ENCODE peak calls at places on chromosome 19, in nine cellular contexts. O is ascending aorta; G is stimulated activated CD8-positive, alpha-beta memory T cell treated with anti-CD3 and anti-CD28 coated beads, Interleukin-2, amount 100 ng/mL, for 1 hour; L is hepatic stellate cell; Q is NCI-H510A treated with DMSO at 0.1 percent for 48 hours; T is adrenal gland; M is activated CD4-positive, alpha-beta T cell treated with anti-CD3 and anti-CD28 coated beads for 24 hours; H is CD8-positive, alpha-beta T cell; Z is CD8-positive, alpha-beta memory T cell. C is an unnamed sample.

GRCh38 chr19:47351545-47351944 is 2.4 kb downstream of the DHX34 start:
- DNase-seq in Q (peak), H (no peak), G (no peak), O (no peak), T (no peak), Z (no peak), M (no peak), L (peak), C (no peak)

GRCh38 chr19:54209058-54209747 is 8.5 kb downstream of the RPS9 start:
- DNase-seq in H (no peak), O (no peak), M (no peak), G (no peak), L (no peak), Q (no peak), T (no peak), Z (no peak), C (no peak)

GRCh38 chr19:3607398-3608078 is 863 bp upstream of the TBXA2R start:
- DNase-seq in O (no peak), Z (no peak), H (peak), L (peak), T (peak), M (no peak), G (no peak), Q (no peak), C (no peak)

GRCh38 chr19:46413262-46414031 is at the start of gene CCDC8:
- DNase-seq in Q (peak), G (no peak), T (peak), O (no peak), Z (no peak), M (no peak), L (peak), H (no peak), C (no peak)

GRCh38 chr19:13978721-13979191 is 26.4 kb downstream of the DCAF15 start:
- DNase-seq in H (peak), M (no peak), G (no peak), O (no peak), T (no peak), Z (no peak), L (no peak), Q (no peak), C (no peak)

GRCh38 chr19:39590265-39590664 is 12.1 kb upstream of the LGALS13 start:
- DNase-seq in H (no peak), Q (no peak), M (no peak), G (no peak), O (no peak), T (no peak), Z (no peak), L (no peak), C (no peak)

GRCh38 chr19:15436012-15436825 is 13.5 kb downstream of the WIZ start:
- DNase-seq in L (no peak), T (no peak), M (no peak), G (no peak), Q (no peak), O (no peak), Z (no peak), H (no peak), C (no peak)

GRCh38 chr19:40221858-40222619 is 3.9 kb upstream of the TTC9B start:
- DNase-seq in Z (peak), L (peak), H (peak), O (peak), G (peak), T (peak), M (peak), Q (peak), C (peak)

GRCh38 chr19:45693168-45693788 is 812 bp downstream of the QPCTL start:
- DNase-seq in M (peak), G (peak), Q (peak), Z (peak), H (peak), T (peak), L (peak), O (no peak), C (no peak)

GRCh38 chr19:40371802-40372122 is 18.2 kb downstream of the HIPK4 start:
- DNase-seq in Z (no peak), L (no peak), Q (no peak), M (no peak), G (no peak), T (no peak), H (no peak), O (no peak), C (no peak)

GRCh38 chr19:36604656-36605100 is 435 bp upstream of the ZNF382 start:
- DNase-seq in T (peak), H (peak), L (peak), O (peak), M (peak), G (peak), Z (peak), Q (no peak), C (peak)

GRCh38 chr19:20271215-20271926 is 104.4 kb downstream of the ZNF486 start:
- DNase-seq in G (no peak), O (no peak), T (no peak), M (no peak), L (no peak), Q (no peak), Z (no peak), H (no peak), C (no peak)

GRCh38 chr19:3821857-3822364 is 35.7 kb upstream of the MATK start:
- DNase-seq in M (peak), Q (peak), T (peak), G (peak), O (no peak), H (peak), L (peak), Z (peak), C (peak)

GRCh38 chr19:38417544-38418506 is 8.2 kb downstream of the RASGRP4 start:
- DNase-seq in Z (peak), T (peak), O (no peak), M (peak), L (no peak), G (no peak), Q (peak), H (peak), C (no peak)

GRCh38 chr19:10891360-10892108 is 20.2 kb downstream of the CARM1 start:
- DNase-seq in H (no peak), O (no peak), G (no peak), T (no peak), Q (peak), M (no peak), Z (no peak), L (no peak), C (no peak)

GRCh38 chr19:56671613-56671994 is at the start of gene ZNF835:
- DNase-seq in O (peak), Q (peak), M (peak), H (peak), T (peak), Z (peak), L (peak), G (peak), C (no peak)

GRCh38 chr19:56403261-56403660 is 871 bp upstream of the ZNF583 start:
- DNase-seq in H (no peak), M (no peak), T (no peak), O (no peak), Q (no peak), L (peak), Z (no peak), G (no peak), C (no peak)

GRCh38 chr19:47296036-47296435 is 13.6 kb upstream of the C5AR1 start:
- DNase-seq in G (peak), Z (peak), H (peak), T (peak), L (peak), M (peak), Q (peak), O (no peak), C (no peak)

GRCh38 chr19:39671739-39672363 is 16.1 kb downstream of the LGALS16 start:
- DNase-seq in Z (no peak), H (peak), G (no peak), L (peak), O (no peak), M (peak), Q (peak), T (no peak), C (no peak)